ENCODE peak calls at places on chromosomes 16 and 17, in four cellular contexts. One of them, this sample, is unnamed. For H3K4me1 and H3K36me3, the result is how much of the 10 kb centered on the place peaks cover.

GRCh38 chr17:76307966-76308338 is at the start of gene QRICH2:
- DNase-seq in ovary: no peak
- DNase-seq in ascending aorta: no peak
- DNase-seq in CD4-positive, alpha-beta memory T cell: no peak
- DNase-seq in this sample: no peak

GRCh38 chr16:54280751-54281150 is 5.8 kb downstream of the IRX3 start:
- DNase-seq in ovary: no peak
- DNase-seq in ascending aorta: no peak
- DNase-seq in CD4-positive, alpha-beta memory T cell: no peak
- DNase-seq in this sample: no peak

GRCh38 chr16:46884513-46885293 is 541 bp downstream of the GPT2 start:
- DNase-seq in ovary: no peak
- DNase-seq in ascending aorta: no peak
- DNase-seq in CD4-positive, alpha-beta memory T cell: no peak
- DNase-seq in this sample: no peak

GRCh38 chr17:31695456-31696090 is 163.5 kb downstream of the COPRS start:
- DNase-seq in ovary: no peak
- DNase-seq in ascending aorta: no peak
- DNase-seq in CD4-positive, alpha-beta memory T cell: no peak
- DNase-seq in this sample: no peak

GRCh38 chr17:58595194-58595792 is 80.9 kb upstream of the MTMR4 start:
- DNase-seq in ovary: no peak
- DNase-seq in ascending aorta: no peak
- DNase-seq in CD4-positive, alpha-beta memory T cell: no peak
- DNase-seq in this sample: no peak

GRCh38 chr17:7355053-7355452 is at the start of gene TMEM95:
- DNase-seq in ovary: no peak
- DNase-seq in ascending aorta: no peak
- DNase-seq in CD4-positive, alpha-beta memory T cell: peak
- DNase-seq in this sample: peak

GRCh38 chr17:48597775-48598631 is 4.4 kb upstream of the HOXB5 start:
- DNase-seq in ovary: no peak
- DNase-seq in ascending aorta: no peak
- DNase-seq in CD4-positive, alpha-beta memory T cell: no peak
- DNase-seq in this sample: no peak

GRCh38 chr16:15885560-15886001 is 2.8 kb downstream of the CEP20 start:
- DNase-seq in ovary: no peak
- DNase-seq in ascending aorta: no peak
- DNase-seq in CD4-positive, alpha-beta memory T cell: no peak
- DNase-seq in this sample: no peak

GRCh38 chr17:50052822-50053653 is 2.9 kb upstream of the ITGA3 start:
- DNase-seq in ovary: peak
- DNase-seq in ascending aorta: no peak
- DNase-seq in CD4-positive, alpha-beta memory T cell: no peak
- DNase-seq in this sample: peak

GRCh38 chr17:41544497-41544896 is 16.4 kb upstream of the KRT19 start:
- DNase-seq in ovary: no peak
- DNase-seq in ascending aorta: no peak
- DNase-seq in CD4-positive, alpha-beta memory T cell: no peak
- DNase-seq in this sample: no peak

GRCh38 chr17:73274490-73274889 is 12.8 kb upstream of the CPSF4L start:
- DNase-seq in ovary: no peak
- DNase-seq in ascending aorta: no peak
- DNase-seq in CD4-positive, alpha-beta memory T cell: no peak
- DNase-seq in this sample: no peak

GRCh38 chr16:19119564-19119963 is 5.8 kb downstream of the ITPRIPL2 start:
- DNase-seq in ovary: no peak
- DNase-seq in ascending aorta: no peak
- DNase-seq in CD4-positive, alpha-beta memory T cell: no peak
- DNase-seq in this sample: no peak

GRCh38 chr17:80737106-80738019 is 192.7 kb downstream of the RPTOR start:
- DNase-seq in ovary: no peak
- DNase-seq in ascending aorta: no peak
- DNase-seq in CD4-positive, alpha-beta memory T cell: no peak
- DNase-seq in this sample: no peak

GRCh38 chr16:62966626-62967025 is 930.4 kb upstream of the CDH8 start:
- DNase-seq in ovary: no peak
- DNase-seq in ascending aorta: no peak
- DNase-seq in CD4-positive, alpha-beta memory T cell: no peak
- DNase-seq in this sample: no peak

GRCh38 chr17:79624658-79625478 is 14.0 kb upstream of the RBFOX3 start:
- DNase-seq in ovary: no peak
- DNase-seq in ascending aorta: no peak
- DNase-seq in CD4-positive, alpha-beta memory T cell: no peak
- DNase-seq in this sample: peak

GRCh38 chr17:79625706-79626105 is 14.9 kb upstream of the RBFOX3 start:
- DNase-seq in ovary: no peak
- DNase-seq in ascending aorta: no peak
- DNase-seq in CD4-positive, alpha-beta memory T cell: no peak
- DNase-seq in this sample: no peak

GRCh38 chr17:79622776-79623175 is 11.9 kb upstream of the RBFOX3 start:
- DNase-seq in ovary: no peak
- DNase-seq in ascending aorta: no peak
- DNase-seq in CD4-positive, alpha-beta memory T cell: no peak
- DNase-seq in this sample: no peak

GRCh38 chr17:79622201-79622601 is 11.3 kb upstream of the RBFOX3 start:
- DNase-seq in ovary: no peak
- DNase-seq in ascending aorta: no peak
- DNase-seq in CD4-positive, alpha-beta memory T cell: no peak
- DNase-seq in this sample: peak

DNA sequence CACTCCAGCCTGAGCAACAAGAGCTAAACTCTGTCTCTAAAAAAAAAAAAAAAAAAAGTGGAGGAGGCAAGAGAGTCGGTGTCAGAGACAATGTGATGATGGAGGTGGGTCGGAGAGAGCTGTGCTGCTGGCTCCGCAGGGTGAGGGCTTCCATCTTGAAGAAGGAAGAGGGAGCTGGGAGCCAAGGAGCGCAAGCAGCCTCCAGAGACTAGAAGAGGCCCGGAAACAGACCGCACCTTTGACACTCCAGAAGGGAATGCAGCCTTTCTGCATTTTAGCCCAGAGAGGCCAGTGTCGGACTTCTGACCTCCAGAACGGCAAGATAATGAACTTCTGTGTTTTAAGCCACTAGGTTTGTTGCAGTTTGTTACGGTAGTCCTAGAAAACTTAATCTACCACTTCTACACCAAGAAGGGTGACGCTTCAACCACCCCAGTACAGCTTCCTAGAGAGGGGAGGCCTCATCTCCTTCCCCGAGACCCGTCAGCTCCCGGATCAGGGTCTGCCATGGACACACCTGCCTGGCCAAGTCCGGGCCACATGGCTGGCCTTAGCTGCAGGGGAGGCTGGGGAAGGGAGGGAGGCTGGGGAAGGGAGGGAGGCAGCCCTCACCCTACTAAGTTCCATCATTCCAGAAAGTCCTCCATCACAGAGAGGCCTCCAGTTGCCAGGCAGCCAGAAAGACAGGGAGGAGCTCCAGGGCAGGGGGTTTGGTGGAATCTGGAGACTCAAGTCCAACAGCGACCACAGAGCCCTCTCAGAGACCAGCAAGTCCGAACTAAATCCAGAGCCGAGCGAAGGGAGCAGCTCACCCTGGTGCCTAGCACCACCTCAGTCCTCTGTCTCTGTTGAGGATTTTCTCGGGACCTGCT is 13.2 kb upstream of the RBFOX3 start:
- DNase-seq in ovary: no peak
- DNase-seq in ascending aorta: no peak
- DNase-seq in CD4-positive, alpha-beta memory T cell: no peak
- DNase-seq in this sample: peak
- H3K4me1 ChIP-seq in ovary: under half
- H3K4me1 ChIP-seq in ascending aorta: under half
- H3K4me1 ChIP-seq in CD4-positive, alpha-beta memory T cell: under half
- H3K4me1 ChIP-seq in this sample: under half

GRCh38 chr16:2769100-2769529 is 8.0 kb downstream of the ELOB start:
- DNase-seq in ovary: no peak
- DNase-seq in ascending aorta: no peak
- DNase-seq in CD4-positive, alpha-beta memory T cell: no peak
- DNase-seq in this sample: no peak
- H3K36me3 ChIP-seq in ovary: under half
- H3K36me3 ChIP-seq in ascending aorta: half or more
- H3K36me3 ChIP-seq in CD4-positive, alpha-beta memory T cell: half or more
- H3K36me3 ChIP-seq in this sample: under half

DNA sequence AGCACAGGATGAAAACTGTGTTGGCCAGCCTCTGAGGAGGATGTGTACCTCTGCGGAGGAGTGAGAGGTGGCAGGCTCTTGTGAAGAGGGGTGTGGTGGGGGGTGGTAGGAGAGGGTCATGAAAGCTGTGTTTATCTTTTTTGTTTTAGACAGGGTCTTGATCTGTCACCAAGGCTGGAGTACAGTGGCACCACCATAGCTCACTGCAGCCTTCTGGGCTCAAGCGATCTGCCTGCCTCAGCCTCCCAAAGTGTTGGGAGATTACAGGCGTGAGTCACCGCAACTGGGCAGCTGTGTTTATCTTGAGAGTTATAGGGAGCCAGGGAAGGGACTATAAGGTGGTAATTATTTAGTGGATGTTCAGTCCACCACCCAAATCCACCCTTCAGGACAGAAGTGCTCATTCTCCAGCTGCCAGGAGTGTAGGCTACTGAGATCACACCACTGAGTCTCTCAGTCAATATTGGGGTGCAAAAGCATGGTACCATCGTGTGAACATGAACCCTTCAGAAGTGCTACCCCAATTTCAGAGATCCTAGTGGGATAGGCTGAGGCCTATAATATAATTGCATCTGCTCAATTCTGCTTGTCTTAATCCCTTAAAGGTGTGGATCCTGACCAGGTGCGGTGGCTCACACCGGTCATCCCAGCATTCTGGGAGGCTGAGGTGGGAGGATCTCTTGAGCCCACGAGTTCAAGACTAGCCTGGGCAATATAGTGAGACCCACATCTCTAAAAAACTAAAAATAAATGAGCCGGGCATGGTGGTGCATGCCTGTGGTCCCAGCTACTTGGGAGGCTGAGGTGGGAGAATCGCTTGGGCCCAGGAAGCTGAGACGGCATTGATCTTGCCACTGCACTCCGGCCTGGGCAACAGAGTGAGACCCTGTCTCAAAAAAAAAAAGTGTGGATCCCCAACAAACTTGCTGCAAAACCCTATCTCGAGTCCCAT is 788 bp upstream of the EXOC3L1 start:
- DNase-seq in ovary: no peak
- DNase-seq in ascending aorta: no peak
- DNase-seq in CD4-positive, alpha-beta memory T cell: no peak
- DNase-seq in this sample: no peak
- H3K4me3 ChIP-seq in ovary: no peak
- H3K4me3 ChIP-seq in ascending aorta: no peak
- H3K4me3 ChIP-seq in CD4-positive, alpha-beta memory T cell: no peak
- H3K4me3 ChIP-seq in this sample: no peak

GRCh38 chr16:56988161-56988947 is 1.0 kb upstream of the NLRC5 start:
- DNase-seq in ovary: peak
- DNase-seq in ascending aorta: no peak
- DNase-seq in CD4-positive, alpha-beta memory T cell: no peak
- DNase-seq in this sample: no peak

GRCh38 chr16:56987692-56988091 is 1.7 kb upstream of the NLRC5 start:
- DNase-seq in ovary: no peak
- DNase-seq in ascending aorta: no peak
- DNase-seq in CD4-positive, alpha-beta memory T cell: no peak
- DNase-seq in this sample: no peak

GRCh38 chr16:56990407-56991286 is 1.3 kb downstream of the NLRC5 start:
- DNase-seq in ovary: no peak
- DNase-seq in ascending aorta: no peak
- DNase-seq in CD4-positive, alpha-beta memory T cell: no peak
- DNase-seq in this sample: no peak

GRCh38 chr16:56989988-56990387 is 631 bp downstream of the NLRC5 start:
- DNase-seq in ovary: no peak
- DNase-seq in ascending aorta: no peak
- DNase-seq in CD4-positive, alpha-beta memory T cell: no peak
- DNase-seq in this sample: no peak

DNA sequence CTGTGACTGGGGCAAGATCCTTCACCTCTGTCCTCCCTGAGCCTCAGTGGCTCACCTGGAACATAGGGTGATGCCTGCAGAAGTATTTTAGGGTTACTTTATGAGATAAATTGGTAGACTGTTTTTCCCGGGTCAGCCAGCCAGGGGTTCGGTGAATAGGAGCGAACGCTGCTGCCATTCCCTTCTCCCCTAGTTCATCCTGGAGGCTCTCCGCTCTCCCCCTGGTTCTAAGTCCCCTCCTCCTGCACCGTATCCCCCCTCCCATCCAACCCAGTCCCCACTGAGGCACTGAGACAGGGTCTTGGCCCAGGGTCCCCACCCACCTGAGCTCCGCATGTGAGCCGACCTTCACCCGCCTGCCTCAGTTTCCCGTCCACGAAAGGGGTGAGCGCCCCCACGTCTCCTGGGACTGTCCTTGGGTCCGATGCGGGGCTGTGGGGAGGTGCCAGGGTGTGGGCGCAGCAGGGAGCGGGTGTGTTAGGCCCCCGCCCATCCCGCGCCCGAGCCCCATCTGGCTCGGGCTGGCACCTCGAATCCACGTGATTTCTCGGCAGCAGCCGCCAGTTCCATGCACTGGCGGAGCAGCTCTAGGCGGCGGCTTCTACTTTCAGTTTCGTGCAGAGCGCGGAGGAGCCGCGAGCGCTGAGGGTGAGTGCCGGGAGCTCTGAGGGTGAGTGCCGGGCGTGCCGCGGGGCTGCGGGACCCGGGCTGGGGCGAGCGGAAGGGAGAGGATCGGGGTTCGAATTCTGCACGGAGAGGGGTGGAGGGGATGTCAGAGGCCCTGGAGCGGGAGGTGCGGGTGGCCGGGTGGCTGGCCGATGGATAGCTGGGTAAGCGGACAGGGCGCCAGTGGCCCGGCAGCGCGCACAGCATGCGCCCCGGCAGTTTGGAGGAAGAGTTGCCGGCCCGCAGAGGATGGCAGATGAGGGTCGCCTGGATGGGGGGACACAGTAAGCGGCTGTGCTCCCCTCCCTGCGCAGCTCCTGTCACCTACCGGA is at the start of gene NLRC5:
- DNase-seq in ovary: peak
- DNase-seq in ascending aorta: peak
- DNase-seq in CD4-positive, alpha-beta memory T cell: peak
- DNase-seq in this sample: peak
- H3K4me1 ChIP-seq in ovary: under half
- H3K4me1 ChIP-seq in ascending aorta: under half
- H3K4me1 ChIP-seq in CD4-positive, alpha-beta memory T cell: half or more
- H3K4me1 ChIP-seq in this sample: under half

GRCh38 chr16:87860553-87861299 is 8.6 kb downstream of the SLC7A5 start:
- DNase-seq in ovary: no peak
- DNase-seq in ascending aorta: no peak
- DNase-seq in CD4-positive, alpha-beta memory T cell: peak
- DNase-seq in this sample: no peak

GRCh38 chr16:87864331-87864989 is 4.8 kb downstream of the SLC7A5 start:
- DNase-seq in ovary: no peak
- DNase-seq in ascending aorta: no peak
- DNase-seq in CD4-positive, alpha-beta memory T cell: no peak
- DNase-seq in this sample: no peak
- H3K36me3 ChIP-seq in ovary: under half
- H3K36me3 ChIP-seq in ascending aorta: under half
- H3K36me3 ChIP-seq in CD4-positive, alpha-beta memory T cell: under half
- H3K36me3 ChIP-seq in this sample: under half

GRCh38 chr16:87948119-87948545 is 3.1 kb upstream of the BANP start:
- DNase-seq in ovary: no peak
- DNase-seq in ascending aorta: no peak
- DNase-seq in CD4-positive, alpha-beta memory T cell: no peak
- DNase-seq in this sample: no peak

GRCh38 chr16:87946596-87947350 is 4.5 kb upstream of the BANP start:
- DNase-seq in ovary: no peak
- DNase-seq in ascending aorta: no peak
- DNase-seq in CD4-positive, alpha-beta memory T cell: no peak
- DNase-seq in this sample: no peak

GRCh38 chr16:87942680-87943079 is 6.4 kb upstream of the CA5A start:
- DNase-seq in ovary: no peak
- DNase-seq in ascending aorta: no peak
- DNase-seq in CD4-positive, alpha-beta memory T cell: no peak
- DNase-seq in this sample: no peak

GRCh38 chr16:87947356-87948118 is 3.7 kb upstream of the BANP start:
- DNase-seq in ovary: no peak
- DNase-seq in ascending aorta: no peak
- DNase-seq in CD4-positive, alpha-beta memory T cell: no peak
- DNase-seq in this sample: no peak

GRCh38 chr16:87945351-87946042 is 5.7 kb upstream of the BANP start:
- DNase-seq in ovary: peak
- DNase-seq in ascending aorta: no peak
- DNase-seq in CD4-positive, alpha-beta memory T cell: no peak
- DNase-seq in this sample: peak
- H3K4me3 ChIP-seq in ovary: peak
- H3K4me3 ChIP-seq in ascending aorta: peak
- H3K4me3 ChIP-seq in CD4-positive, alpha-beta memory T cell: no peak
- H3K4me3 ChIP-seq in this sample: no peak

This sample was measured in testis.